ENCODE peak calls at places on chromosomes 6 and 20, in six cellular contexts. R, F, A, Y, N and B are unnamed samples.
A peak's percentile ranks its signal among the peaks of the same experiment; 100 is the strongest.

GRCh38 chr6:52929321-52930164 is 20.0 kb upstream of the GSTA3 start:
- DNase-seq in R (no peak), F (no peak), A (no peak), Y (no peak), N (no peak), B (no peak)

GRCh38 chr20:51403465-51404220 is 138.9 kb downstream of the NFATC2 start:
- DNase-seq in R (no peak), F (no peak), A (no peak), Y (no peak), N (no peak), B (no peak)

GRCh38 chr20:2149507-2149906 is 47.9 kb downstream of the STK35 start:
- DNase-seq in R (no peak), F (peak; percentile 30), A (no peak), Y (no peak), N (no peak), B (no peak)

GRCh38 chr20:44460795-44461141 is 14.9 kb upstream of the TTPAL start:
- DNase-seq in R (peak; percentile 62), F (no peak), A (peak; percentile 24), Y (peak; percentile 56), N (no peak), B (no peak)

GRCh38 chr6:143689852-143690251 is 12.1 kb downstream of the PHACTR2 start:
- DNase-seq in R (no peak), F (no peak), A (no peak), Y (no peak), N (no peak), B (no peak)

GRCh38 chr6:127808118-127808517 is 92.7 kb downstream of the THEMIS start:
- DNase-seq in R (no peak), F (no peak), A (peak; percentile 4), Y (no peak), N (no peak), B (no peak)

GRCh38 chr6:33118525-33119123 is 42.8 kb downstream of the HLA-DPB1 start:
- DNase-seq in R (peak; percentile 73), F (no peak), A (peak; percentile 66), Y (peak; percentile 78), N (no peak), B (no peak)

GRCh38 chr6:126091507-126091906 is 105.2 kb downstream of the TRMT11 start:
- DNase-seq in R (no peak), F (no peak), A (no peak), Y (no peak), N (no peak), B (no peak)

GRCh38 chr6:8087870-8088269 is 14.5 kb downstream of the EEF1E1 start:
- DNase-seq in R (no peak), F (no peak), A (no peak), Y (no peak), N (no peak), B (no peak)

GRCh38 chr6:75113446-75113845 is 92.4 kb downstream of the COL12A1 start:
- DNase-seq in R (no peak), F (no peak), A (no peak), Y (no peak), N (no peak), B (no peak)

GRCh38 chr6:166308769-166309589 is 787 bp upstream of the PRR18 start:
- DNase-seq in R (no peak), F (no peak), A (no peak), Y (no peak), N (no peak), B (no peak)

GRCh38 chr6:81788748-81789147 is 36.3 kb upstream of the TENT5A start:
- DNase-seq in R (no peak), F (no peak), A (no peak), Y (no peak), N (no peak), B (no peak)

GRCh38 chr6:8182857-8183256 is 80.5 kb upstream of the EEF1E1 start:
- DNase-seq in R (no peak), F (no peak), A (no peak), Y (no peak), N (no peak), B (no peak)

GRCh38 chr6:87155920-87156600 is 695 bp downstream of the ZNF292 start:
- DNase-seq in R (peak; percentile 31), F (peak; percentile 89), A (peak; percentile 58), Y (peak; percentile 35), N (peak; percentile 45), B (no peak)

GRCh38 chr6:44699082-44699481 is 311.6 kb downstream of the CDC5L start:
- DNase-seq in R (no peak), F (no peak), A (no peak), Y (no peak), N (no peak), B (no peak)

GRCh38 chr20:52859156-52859887 is 112.8 kb upstream of the TSHZ2 start:
- DNase-seq in R (no peak), F (no peak), A (no peak), Y (no peak), N (no peak), B (no peak)

GRCh38 chr20:51938557-51939324 is 136.4 kb upstream of the SALL4 start:
- DNase-seq in R (no peak), F (no peak), A (no peak), Y (no peak), N (no peak), B (no peak)

GRCh38 chr6:42896178-42896719 is 16.8 kb downstream of the RPL7L1 start:
- DNase-seq in R (no peak), F (no peak), A (no peak), Y (no peak), N (no peak), B (no peak)

GRCh38 chr20:41048475-41049242 is 20.0 kb downstream of the TOP1 start:
- DNase-seq in R (no peak), F (no peak), A (no peak), Y (peak; percentile 49), N (no peak), B (no peak)

GRCh38 chr6:159608961-159609673 is 83.9 kb downstream of the SOD2 start:
- DNase-seq in R (no peak), F (no peak), A (no peak), Y (peak; percentile 66), N (no peak), B (no peak)

GRCh38 chr20:2692886-2693285 is 306 bp downstream of the EBF4 start:
- DNase-seq in R (no peak), F (peak; percentile 72), A (peak; percentile 58), Y (peak; percentile 24), N (no peak), B (no peak)

GRCh38 chr6:141483561-141484061 is 649.1 kb upstream of the GJE1 start:
- DNase-seq in R (no peak), F (no peak), A (no peak), Y (peak; percentile 93), N (peak; percentile 64), B (peak; percentile 15)

GRCh38 chr20:38805502-38805957 is at the start of gene PPP1R16B:
- DNase-seq in R (no peak), F (peak; percentile 96), A (peak; percentile 76), Y (peak; percentile 90), N (peak; percentile 88), B (peak; percentile 84)

GRCh38 chr6:156507106-156507505 is 270.1 kb upstream of the ARID1B start:
- DNase-seq in R (no peak), F (no peak), A (no peak), Y (no peak), N (no peak), B (no peak)

DNA sequence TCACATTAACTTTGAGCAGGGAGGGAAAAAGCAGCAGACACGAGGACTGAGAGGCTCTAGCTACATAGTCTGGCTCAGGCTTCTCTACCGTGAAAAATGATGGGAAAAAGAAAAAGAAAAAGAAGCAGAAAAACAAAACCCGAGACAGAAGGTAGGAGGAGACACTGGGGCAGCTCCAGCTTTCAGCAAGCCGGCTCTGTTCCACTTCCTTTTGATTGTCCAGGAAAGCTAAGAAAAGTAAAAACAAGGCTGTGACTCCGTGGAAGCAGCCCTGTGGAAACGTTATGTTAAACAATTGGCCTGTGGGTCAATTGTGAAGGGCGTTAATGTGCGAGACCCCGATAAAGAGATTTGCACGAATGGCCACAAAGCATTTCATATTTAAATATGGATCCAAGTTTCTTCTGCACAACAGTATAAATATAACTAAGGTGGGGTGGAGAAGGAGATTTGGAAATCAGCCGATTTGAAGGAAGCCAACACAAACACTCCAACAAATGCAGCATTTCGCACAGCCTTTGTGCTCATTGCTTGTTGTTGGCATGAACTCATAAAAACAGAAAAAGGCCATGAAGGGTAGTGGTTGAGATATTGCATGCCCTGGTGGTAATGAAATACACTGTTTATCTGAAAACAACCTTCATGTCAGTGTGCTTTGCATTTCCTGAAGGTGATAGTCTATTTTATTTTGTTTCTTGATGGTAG is 236.9 kb upstream of the JAG1 start:
- DNase-seq in R (no peak), F (no peak), A (no peak), Y (no peak), N (no peak), B (no peak)
- H3K4me3 ChIP-seq in R (no peak overlapping the region), F (no peak overlapping the region), A (no peak overlapping the region), Y (no peak overlapping the region), N (no peak overlapping the region), B (no peak overlapping the region)

DNA sequence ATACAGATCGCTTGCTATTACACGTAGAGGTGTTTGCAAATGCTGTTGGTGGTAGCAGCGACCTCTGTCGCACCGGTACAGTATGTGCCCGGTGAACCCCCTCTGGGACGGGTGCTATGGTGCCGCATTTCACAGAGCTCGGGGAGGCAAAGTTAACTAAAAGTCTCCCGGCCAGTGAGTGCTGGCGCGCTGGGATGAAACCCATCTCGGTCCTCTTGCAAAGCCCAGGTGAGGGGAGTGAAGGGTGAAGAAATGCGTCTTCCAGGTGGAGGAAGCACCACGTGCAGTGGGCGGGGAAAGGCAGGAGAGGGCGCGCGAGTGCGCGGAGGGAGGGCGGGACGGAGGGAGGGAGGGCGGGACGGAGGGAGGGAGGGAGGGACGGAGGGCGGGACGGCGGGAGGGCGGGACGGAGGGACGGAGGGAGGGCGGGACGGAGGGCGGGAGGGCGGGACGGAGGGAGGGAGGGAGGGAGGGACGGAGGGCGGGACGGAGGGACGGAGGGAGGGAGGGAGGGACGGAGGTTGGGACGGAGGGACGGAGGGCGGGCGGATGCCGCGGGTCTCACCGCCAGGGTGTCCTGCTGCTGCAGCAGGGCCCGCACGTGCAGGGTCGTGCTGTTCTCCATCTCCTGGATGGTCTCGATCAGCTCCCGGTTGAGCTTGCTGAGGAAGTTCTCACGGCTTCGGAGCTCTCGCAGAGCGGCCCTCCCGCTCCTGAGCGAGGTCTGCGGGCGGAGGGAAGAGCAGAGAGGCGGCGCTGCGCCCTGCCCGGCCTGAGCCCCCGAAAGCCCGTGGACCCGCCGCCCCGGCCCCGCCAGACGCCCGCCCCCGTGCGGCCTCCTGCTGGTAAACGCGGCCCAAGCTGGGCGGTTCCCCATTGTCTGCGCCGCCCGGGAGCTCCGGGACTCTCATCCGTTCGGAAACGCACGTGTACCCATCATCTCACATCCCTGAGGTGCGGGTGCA is 11.7 kb downstream of the C20orf96 start:
- DNase-seq in R (no peak), F (no peak), A (no peak), Y (no peak), N (no peak), B (no peak)
- TF ChIP-seq CTCF in R (no peak), F (no peak), A (peak; percentile 20), Y (no peak), N (no peak), B (no peak)

DNA sequence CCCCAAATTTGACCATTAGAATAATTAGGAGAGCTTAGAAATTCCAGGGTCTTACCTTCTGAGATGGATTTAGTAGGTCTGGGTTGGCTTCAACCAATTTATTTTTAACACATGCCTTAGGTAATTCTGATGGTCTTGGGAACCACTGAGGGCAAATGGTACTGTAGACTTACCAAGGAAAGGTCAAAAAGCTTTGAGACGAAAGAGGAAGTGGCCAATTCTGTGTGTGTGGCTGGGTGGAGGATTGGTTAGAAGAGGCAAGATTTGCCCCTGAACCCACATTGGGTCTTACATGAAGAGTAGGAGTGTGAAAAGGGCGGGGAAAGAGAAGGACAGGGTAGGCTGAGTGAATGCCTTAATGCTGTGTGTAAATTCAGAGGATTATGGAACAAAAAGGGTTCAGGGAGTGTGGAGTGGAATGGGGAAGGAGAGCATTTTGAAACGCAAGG is 2.7 kb downstream of the ITCH start:
- DNase-seq in R (no peak), F (no peak), A (no peak), Y (peak; percentile 83), N (peak; percentile 43), B (no peak)
- H3K4me1 ChIP-seq in R (no peaks in the 10 kb centered on the region), F (peaks cover 46% of the 10 kb centered on the region), A (peaks cover 12% of the 10 kb centered on the region), Y (peaks cover 46% of the 10 kb centered on the region), N (no peaks in the 10 kb centered on the region), B (peaks cover 49% of the 10 kb centered on the region)

GRCh38 chr6:11229267-11230043 is 3.0 kb downstream of the NEDD9 start:
- DNase-seq in R (no peak), F (no peak), A (peak; percentile 55), Y (no peak), N (no peak), B (no peak)
- H3K4me3 ChIP-seq in R (peak overlapping the region; percentile 72), F (peak overlapping the region; percentile 53), A (peak overlapping the region; percentile 57), Y (no peak overlapping the region), N (peak overlapping the region; percentile 48), B (no peak overlapping the region)